ENCODE peak calls at places on chromosome 5, in four cellular contexts. Z, K, E and X are unnamed samples.
A peak's percentile ranks its signal among the peaks of the same experiment; 100 is the strongest.

GRCh38 chr5:96248152-96248551 is 184.9 kb downstream of the PCSK1 start:
- DNase-seq in Z (no peak), K (no peak), E (no peak), X (no peak)

GRCh38 chr5:176829320-176829719 is 19.0 kb downstream of the UNC5A start:
- DNase-seq in Z (no peak), K (no peak), E (no peak), X (no peak)

GRCh38 chr5:56095579-56096102 is 100.9 kb upstream of the IL6ST start:
- DNase-seq in Z (no peak), K (no peak), E (no peak), X (no peak)

GRCh38 chr5:171524461-171524860 is 105.0 kb downstream of the FGF18 start:
- DNase-seq in Z (no peak), K (no peak), E (no peak), X (no peak)

GRCh38 chr5:42919600-42919999 is 107.9 kb upstream of the SELENOP start:
- DNase-seq in Z (no peak), K (no peak), E (no peak), X (no peak)

GRCh38 chr5:95817430-95817829 is 5.1 kb downstream of the GLRX start:
- DNase-seq in Z (peak; percentile 59), K (no peak), E (no peak), X (peak; percentile 94)

GRCh38 chr5:143322931-143323330 is 80.6 kb downstream of the NR3C1 start:
- DNase-seq in Z (no peak), K (no peak), E (no peak), X (peak; percentile 72)

GRCh38 chr5:141747152-141747640 is 65.2 kb upstream of the ARAP3 start:
- DNase-seq in Z (no peak), K (peak; percentile 49), E (no peak), X (peak; percentile 46)

GRCh38 chr5:135054546-135054945 is 20.5 kb upstream of the PITX1 start:
- DNase-seq in Z (no peak), K (no peak), E (no peak), X (no peak)

GRCh38 chr5:75281716-75282465 is 45.2 kb upstream of the ANKRD31 start:
- DNase-seq in Z (no peak), K (no peak), E (no peak), X (no peak)

GRCh38 chr5:39423331-39423751 is 1.4 kb downstream of the DAB2 start:
- DNase-seq in Z (no peak), K (no peak), E (peak; percentile 28), X (peak; percentile 56)

GRCh38 chr5:107529618-107530017 is 141.1 kb downstream of the EFNA5 start:
- DNase-seq in Z (no peak), K (no peak), E (no peak), X (no peak)

GRCh38 chr5:10283927-10284635 is 23.6 kb downstream of the CMBL start:
- DNase-seq in Z (peak; percentile 59), K (peak; percentile 93), E (peak; percentile 82), X (peak; percentile 78)

GRCh38 chr5:172681421-172681820 is 40.4 kb downstream of the NEURL1B start:
- DNase-seq in Z (no peak), K (no peak), E (no peak), X (no peak)